ENCODE peak calls at places on chromosomes 1 and 21, in ten cellular contexts. L is tibial artery, A is activated B cell treated with CpG ODN at 0.5 μM for 24 hours, S is endothelial cell, J is fibroblast of pulmonary artery, G is foreskin fibroblast, T is mucosa of descending colon, K is transverse colon, M is neural progenitor cell, U is AG10803. Q is an unnamed sample.

GRCh38 chr1:87600070-87600469 is 271.4 kb downstream of the LMO4 start:
- DNase-seq in M (peak), K (no peak), J (no peak), G (no peak), T (no peak), A (no peak), U (no peak), S (no peak), L (no peak), Q (no peak)

GRCh38 chr1:185104083-185104482 is 52.7 kb downstream of the TRMT1L start:
- DNase-seq in J (no peak), L (no peak), U (no peak), S (no peak), M (no peak), K (peak), G (no peak), A (no peak), T (no peak), Q (no peak)

GRCh38 chr1:240618946-240619345 is 7.0 kb upstream of the GREM2 start:
- DNase-seq in K (no peak), S (no peak), M (no peak), U (no peak), L (no peak), A (no peak), T (no peak), J (no peak), G (no peak), Q (no peak)

GRCh38 chr1:119367332-119368124 is 1.1 kb upstream of the HAO2 start:
- DNase-seq in K (no peak), G (peak), U (peak), A (no peak), L (no peak), T (no peak), S (no peak), J (peak), M (peak), Q (no peak)

GRCh38 chr1:241778117-241778516 is 69.9 kb upstream of the EXO1 start:
- DNase-seq in G (no peak), T (no peak), L (no peak), A (no peak), J (no peak), K (no peak), S (no peak), M (no peak), U (no peak), Q (no peak)

GRCh38 chr1:1428174-1428573 is 7.1 kb upstream of the ANKRD65 start:
- DNase-seq in U (no peak), M (no peak), A (no peak), G (no peak), J (no peak), S (no peak), K (no peak), L (no peak), T (no peak), Q (no peak)

GRCh38 chr1:73516458-73516857 is 681.5 kb downstream of the LRRIQ3 start:
- DNase-seq in G (no peak), T (no peak), K (no peak), U (no peak), J (no peak), M (no peak), L (no peak), S (no peak), A (no peak), Q (no peak)

GRCh38 chr1:183996396-183996795 is 41.1 kb downstream of the COLGALT2 start:
- DNase-seq in A (no peak), U (no peak), M (peak), J (no peak), G (no peak), S (no peak), T (no peak), L (no peak), K (no peak), Q (no peak)

GRCh38 chr1:242524571-242525359 is at the start of gene PLD5:
- DNase-seq in S (peak), U (no peak), K (no peak), M (peak), L (no peak), J (no peak), G (peak), A (peak), T (peak), Q (no peak)

GRCh38 chr1:153587314-153587713 is 21.7 kb upstream of the S100A2 start:
- DNase-seq in M (no peak), L (peak), U (no peak), T (no peak), A (no peak), J (no peak), G (no peak), S (no peak), K (no peak), Q (no peak)

GRCh38 chr1:41716188-41717130 is 202.3 kb downstream of the HIVEP3 start:
- DNase-seq in S (no peak), L (no peak), U (no peak), T (no peak), G (no peak), J (no peak), A (peak), K (no peak), M (no peak), Q (no peak)

GRCh38 chr21:14210738-14211137 is at the start of gene LIPI:
- DNase-seq in M (no peak), S (no peak), U (no peak), A (no peak), T (no peak), G (no peak), J (no peak), L (no peak), K (no peak), Q (no peak)

GRCh38 chr1:209527993-209528392 is 55.5 kb upstream of the CAMK1G start:
- DNase-seq in L (no peak), G (no peak), A (no peak), U (no peak), T (no peak), K (no peak), S (no peak), M (no peak), J (peak), Q (no peak)
- TF ChIP-seq CTCF in L (no peak), G (no peak), A (no peak), U (no peak), T (no peak), K (no peak), S (no peak), M (no peak), J (no peak), Q (no peak)

GRCh38 chr21:28657576-28657975 is 335.1 kb downstream of the LTN1 start:
- DNase-seq in S (no peak), U (no peak), L (no peak), J (no peak), G (no peak), M (no peak), K (no peak), T (no peak), A (no peak), Q (no peak)

GRCh38 chr21:28663111-28663693 is 329.5 kb downstream of the LTN1 start:
- DNase-seq in J (no peak), U (peak), A (no peak), M (no peak), G (peak), K (no peak), S (no peak), L (peak), T (no peak), Q (no peak)
- TF ChIP-seq CTCF in J (no peak), U (no peak), A (no peak), M (no peak), G (no peak), K (no peak), S (no peak), L (peak), T (no peak), Q (no peak)

GRCh38 chr1:231326248-231326647 is 11.4 kb downstream of the EXOC8 start:
- DNase-seq in U (no peak), T (no peak), L (no peak), J (no peak), K (no peak), S (no peak), A (no peak), M (no peak), G (no peak), Q (no peak)

GRCh38 chr1:231324660-231325059 is 13.0 kb downstream of the EXOC8 start:
- DNase-seq in J (no peak), L (no peak), U (no peak), M (no peak), S (no peak), K (no peak), A (no peak), G (no peak), T (no peak), Q (no peak)

GRCh38 chr1:231318568-231318967 is 19.1 kb downstream of the EXOC8 start:
- DNase-seq in K (no peak), U (no peak), A (no peak), J (no peak), T (no peak), M (no peak), S (no peak), L (no peak), G (no peak), Q (peak)

GRCh38 chr1:231319080-231319479 is 18.6 kb downstream of the EXOC8 start:
- DNase-seq in K (no peak), U (no peak), A (no peak), S (no peak), M (no peak), L (no peak), J (no peak), G (no peak), T (no peak), Q (no peak)

GRCh38 chr1:231322880-231323530 is 14.6 kb downstream of the EXOC8 start:
- DNase-seq in S (no peak), G (no peak), U (no peak), T (no peak), A (no peak), M (no peak), L (no peak), J (no peak), K (no peak), Q (no peak)
- TF ChIP-seq CTCF in S (no peak), G (no peak), U (peak), T (no peak), A (no peak), M (no peak), L (no peak), J (peak), K (no peak), Q (peak)

GRCh38 chr1:18322353-18323032 is 158.2 kb upstream of the KLHDC7A start:
- DNase-seq in T (no peak), K (no peak), M (peak), S (peak), A (no peak), U (no peak), J (no peak), G (no peak), L (no peak), Q (no peak)
- TF ChIP-seq CTCF in T (no peak), K (no peak), M (peak), S (peak), A (no peak), U (no peak), J (no peak), G (no peak), L (no peak), Q (peak)

DNA sequence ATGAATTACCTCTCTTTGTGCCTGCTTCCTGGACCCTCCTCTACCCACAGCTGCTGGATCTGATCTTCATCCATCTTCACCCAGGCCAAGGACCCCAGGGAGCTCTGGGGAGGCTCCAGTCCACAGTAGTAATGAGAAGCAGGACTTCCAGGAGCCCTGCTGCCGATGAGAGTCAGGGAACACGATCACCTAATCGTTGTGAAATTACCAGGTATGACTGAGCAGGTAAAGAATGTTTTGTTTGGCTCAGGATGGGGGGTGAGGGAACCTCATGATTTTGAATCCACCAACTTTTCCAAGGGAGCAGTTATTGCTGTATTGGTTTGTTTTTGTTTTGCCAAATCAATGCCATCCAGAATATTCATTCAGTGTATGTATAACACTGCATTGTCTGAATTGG is 454.0 kb downstream of the PLPP3 start:
- DNase-seq in S (no peak), L (no peak), T (no peak), J (no peak), A (no peak), U (no peak), G (no peak), M (no peak), K (no peak), Q (no peak)
- TF ChIP-seq CTCF in S (no peak), L (no peak), T (no peak), J (no peak), A (no peak), U (no peak), G (no peak), M (no peak), K (no peak), Q (no peak)

GRCh38 chr1:63935553-63935952 is 161.7 kb downstream of the ROR1 start:
- DNase-seq in K (no peak), U (no peak), L (no peak), T (no peak), M (no peak), A (no peak), S (no peak), J (no peak), G (no peak), Q (no peak)

GRCh38 chr1:63937623-63938022 is 163.8 kb downstream of the ROR1 start:
- DNase-seq in S (no peak), U (no peak), K (no peak), L (no peak), A (no peak), T (no peak), J (no peak), G (no peak), M (no peak), Q (no peak)

GRCh38 chr1:63936276-63936675 is 162.5 kb downstream of the ROR1 start:
- DNase-seq in J (no peak), U (no peak), S (no peak), G (no peak), L (no peak), K (no peak), A (no peak), M (no peak), T (no peak), Q (no peak)

GRCh38 chr1:63931468-63931867 is 157.7 kb downstream of the ROR1 start:
- DNase-seq in J (peak), K (no peak), T (no peak), S (no peak), L (no peak), G (peak), M (no peak), U (no peak), A (no peak), Q (no peak)

DNA sequence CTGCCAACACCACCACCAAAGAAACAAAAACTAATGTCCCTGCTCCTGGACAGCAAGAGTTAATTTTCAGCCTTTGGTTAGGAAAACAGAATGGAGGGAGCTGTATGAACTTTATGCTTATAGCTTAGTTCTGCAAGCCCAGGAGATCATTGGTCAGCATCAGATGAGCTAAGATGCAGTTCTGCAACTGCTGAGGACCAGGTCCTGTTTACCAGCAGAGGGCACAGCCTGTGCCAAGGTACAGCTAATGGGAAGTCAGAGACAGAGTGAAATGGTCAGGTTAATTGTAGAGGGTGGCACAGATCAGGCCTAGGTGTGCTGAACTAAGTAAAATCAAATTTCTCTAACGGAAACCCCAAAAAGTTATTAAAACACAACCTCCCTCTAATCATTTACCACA is 161.3 kb downstream of the ROR1 start:
- DNase-seq in T (no peak), M (no peak), U (no peak), S (no peak), K (no peak), A (no peak), L (no peak), G (peak), J (peak), Q (no peak)
- TF ChIP-seq CTCF in T (no peak), M (peak), U (peak), S (no peak), K (no peak), A (no peak), L (peak), G (peak), J (peak), Q (no peak)

GRCh38 chr21:31538821-31539220 is 120.7 kb upstream of the SOD1 start:
- DNase-seq in T (no peak), M (no peak), K (no peak), G (no peak), S (no peak), A (no peak), U (no peak), J (no peak), L (no peak), Q (no peak)

GRCh38 chr21:31543191-31543590 is 116.3 kb upstream of the SOD1 start:
- DNase-seq in G (no peak), A (no peak), L (no peak), U (no peak), J (peak), T (no peak), S (no peak), M (no peak), K (no peak), Q (no peak)

GRCh38 chr21:31536138-31536537 is 123.4 kb upstream of the SOD1 start:
- DNase-seq in A (no peak), G (no peak), M (no peak), T (no peak), K (no peak), L (no peak), U (no peak), S (no peak), J (no peak), Q (no peak)

GRCh38 chr21:31537872-31538576 is 121.5 kb upstream of the SOD1 start:
- DNase-seq in K (no peak), S (peak), T (no peak), U (no peak), J (no peak), G (no peak), M (peak), A (no peak), L (no peak), Q (no peak)
- TF ChIP-seq CTCF in K (no peak), S (peak), T (no peak), U (no peak), J (no peak), G (no peak), M (peak), A (no peak), L (no peak), Q (peak)